ENCODE peak calls at places on chromosome 21, in four cellular contexts. M is EH, T is T-cell, V is pancreas. J is an unnamed sample.

GRCh38 chr21:45021428-45022347 is 52.7 kb upstream of the ADARB1 start:
- DNase-seq in M (no peak), T (no peak), V (no peak), J (peak)

GRCh38 chr21:31682625-31683024 is 23.1 kb downstream of the SOD1 start:
- DNase-seq in M (peak), T (no peak), V (no peak), J (no peak)

GRCh38 chr21:43761886-43762285 is 14.2 kb downstream of the CSTB start:
- DNase-seq in M (no peak), T (no peak), V (no peak), J (no peak)

GRCh38 chr21:44637018-44637850 is at the start of gene KRTAP10-10:
- DNase-seq in M (no peak), T (no peak), V (no peak), J (peak)

GRCh38 chr21:15289896-15290841 is 225.4 kb upstream of the NRIP1 start:
- DNase-seq in M (peak), T (no peak), V (peak), J (peak)

GRCh38 chr21:35394049-35394448 is 344.9 kb upstream of the RUNX1 start:
- DNase-seq in M (no peak), T (no peak), V (no peak), J (no peak)

GRCh38 chr21:32803651-32804050 is 32.1 kb upstream of the PAXBP1 start:
- DNase-seq in M (peak), T (no peak), V (no peak), J (no peak)

GRCh38 chr21:46051821-46052675 is 45.9 kb upstream of the COL6A2 start:
- DNase-seq in M (no peak), T (no peak), V (no peak), J (no peak)

GRCh38 chr21:28089599-28090421 is 902.9 kb downstream of the LTN1 start:
- DNase-seq in M (no peak), T (no peak), V (no peak), J (no peak)